ENCODE peak calls at places on chromosomes 11 and 22, in nine cellular contexts. T, W, U, L, J, E, Y, P and C are unnamed samples. For H3K27me3, the result is how much of the 10 kb centered on the place peaks cover.

GRCh38 chr11:34358666-34359547 is 1.1 kb upstream of the ABTB2 start:
- DNase-seq in T (peak), W (peak), U (peak), L (peak), J (peak), E (peak), Y (peak), P (no peak), C (peak)

GRCh38 chr11:46958777-46959176 is 22.2 kb downstream of the CSTPP1 start:
- DNase-seq in T (no peak), W (no peak), U (no peak), L (no peak), J (no peak), E (no peak), Y (no peak), P (no peak), C (no peak)

GRCh38 chr11:2295971-2296912 is 5.5 kb downstream of the C11orf21 start:
- DNase-seq in T (no peak), W (no peak), U (no peak), L (no peak), J (no peak), E (peak), Y (no peak), P (peak), C (peak)

GRCh38 chr11:86043765-86044534 is 24.9 kb downstream of the PICALM start:
- DNase-seq in T (no peak), W (no peak), U (no peak), L (no peak), J (no peak), E (no peak), Y (no peak), P (no peak), C (no peak)

GRCh38 chr11:115221461-115222069 is 282.6 kb downstream of the CADM1 start:
- DNase-seq in T (no peak), W (no peak), U (no peak), L (no peak), J (no peak), E (no peak), Y (no peak), P (no peak), C (no peak)

GRCh38 chr11:63813563-63814382 is 517 bp downstream of the SPINDOC start:
- DNase-seq in T (no peak), W (peak), U (peak), L (peak), J (peak), E (peak), Y (peak), P (no peak), C (peak)

GRCh38 chr11:34910817-34911216 is 5.4 kb downstream of the APIP start:
- DNase-seq in T (no peak), W (no peak), U (no peak), L (no peak), J (no peak), E (no peak), Y (no peak), P (no peak), C (no peak)

GRCh38 chr11:23201936-23202522 is 341.8 kb upstream of the CCDC179 start:
- DNase-seq in T (no peak), W (no peak), U (no peak), L (no peak), J (no peak), E (no peak), Y (no peak), P (no peak), C (no peak)

GRCh38 chr22:37782340-37783168 is 25.2 kb upstream of the GCAT start:
- DNase-seq in T (no peak), W (no peak), U (no peak), L (no peak), J (peak), E (no peak), Y (peak), P (no peak), C (no peak)

GRCh38 chr22:17924735-17925727 is 99.3 kb downstream of the MICAL3 start:
- DNase-seq in T (no peak), W (no peak), U (no peak), L (no peak), J (peak), E (no peak), Y (no peak), P (no peak), C (peak)

GRCh38 chr22:27788889-27789288 is 12.7 kb downstream of the MN1 start:
- DNase-seq in T (no peak), W (no peak), U (no peak), L (no peak), J (no peak), E (no peak), Y (no peak), P (no peak), C (no peak)

GRCh38 chr11:23755769-23756168 is 741.1 kb upstream of the LUZP2 start:
- DNase-seq in T (no peak), W (no peak), U (no peak), L (no peak), J (no peak), E (no peak), Y (peak), P (no peak), C (no peak)

GRCh38 chr11:69683764-69684333 is 8.7 kb upstream of the LTO1 start:
- DNase-seq in T (no peak), W (no peak), U (peak), L (no peak), J (peak), E (no peak), Y (no peak), P (no peak), C (no peak)

GRCh38 chr11:14444441-14445189 is 55.0 kb downstream of the COPB1 start:
- DNase-seq in T (no peak), W (no peak), U (no peak), L (no peak), J (no peak), E (no peak), Y (no peak), P (no peak), C (no peak)

GRCh38 chr22:50079689-50080465 is 5.3 kb downstream of the MLC1 start:
- DNase-seq in T (no peak), W (no peak), U (no peak), L (no peak), J (no peak), E (no peak), Y (no peak), P (no peak), C (no peak)

GRCh38 chr11:88414385-88414861 is 76.9 kb upstream of the CTSC start:
- DNase-seq in T (no peak), W (no peak), U (peak), L (peak), J (peak), E (no peak), Y (peak), P (no peak), C (no peak)

GRCh38 chr11:114128399-114128798 is 68.9 kb downstream of the ZBTB16 start:
- DNase-seq in T (no peak), W (no peak), U (no peak), L (no peak), J (no peak), E (no peak), Y (no peak), P (no peak), C (no peak)

GRCh38 chr22:38921126-38921525 is 36.3 kb upstream of the APOBEC3A start:
- DNase-seq in T (no peak), W (no peak), U (peak), L (peak), J (peak), E (no peak), Y (no peak), P (no peak), C (no peak)

GRCh38 chr11:36500315-36500721 is 9.8 kb downstream of the TRAF6 start:
- DNase-seq in T (peak), W (no peak), U (no peak), L (no peak), J (peak), E (no peak), Y (peak), P (no peak), C (no peak)

GRCh38 chr22:19672054-19672776 is 42.1 kb upstream of the SEPTIN5 start:
- DNase-seq in T (no peak), W (no peak), U (no peak), L (no peak), J (no peak), E (no peak), Y (no peak), P (no peak), C (no peak)

GRCh38 chr11:97454988-97455387 is 1065.2 kb downstream of the JRKL start:
- DNase-seq in T (no peak), W (no peak), U (no peak), L (no peak), J (peak), E (no peak), Y (no peak), P (no peak), C (no peak)

GRCh38 chr22:19568337-19569311 is 44.4 kb upstream of the CLDN5 start:
- DNase-seq in T (no peak), W (no peak), U (no peak), L (no peak), J (peak), E (no peak), Y (peak), P (no peak), C (no peak)

GRCh38 chr11:117457835-117458234 is 130.2 kb downstream of the CEP164 start:
- DNase-seq in T (no peak), W (peak), U (peak), L (no peak), J (no peak), E (no peak), Y (no peak), P (no peak), C (no peak)

GRCh38 chr22:30943368-30943767 is 25.2 kb downstream of the MORC2 start:
- DNase-seq in T (no peak), W (no peak), U (no peak), L (no peak), J (no peak), E (no peak), Y (no peak), P (no peak), C (no peak)

GRCh38 chr11:46248270-46249102 is 29.0 kb upstream of the CREB3L1 start:
- DNase-seq in T (no peak), W (no peak), U (no peak), L (no peak), J (peak), E (no peak), Y (peak), P (no peak), C (no peak)

GRCh38 chr11:48095779-48096470 is 115.6 kb downstream of the PTPRJ start:
- DNase-seq in T (no peak), W (no peak), U (no peak), L (no peak), J (no peak), E (no peak), Y (peak), P (no peak), C (peak)

GRCh38 chr11:96013459-96014213 is 89.7 kb upstream of the MTMR2 start:
- DNase-seq in T (no peak), W (peak), U (no peak), L (no peak), J (no peak), E (no peak), Y (no peak), P (no peak), C (no peak)

GRCh38 chr22:38572065-38572464 is 2.1 kb upstream of the DMC1 start:
- DNase-seq in T (no peak), W (peak), U (peak), L (no peak), J (peak), E (peak), Y (peak), P (no peak), C (no peak)

GRCh38 chr22:19816372-19817119 is 38.1 kb downstream of the GNB1L start:
- DNase-seq in T (no peak), W (peak), U (no peak), L (peak), J (no peak), E (no peak), Y (no peak), P (no peak), C (no peak)

GRCh38 chr22:37021710-37022482 is 2.4 kb downstream of the MPST start:
- DNase-seq in T (no peak), W (no peak), U (peak), L (no peak), J (peak), E (no peak), Y (peak), P (no peak), C (no peak)

GRCh38 chr11:72239296-72239848 is 4.6 kb downstream of the PHOX2A start:
- DNase-seq in T (no peak), W (no peak), U (no peak), L (peak), J (peak), E (peak), Y (peak), P (no peak), C (peak)

GRCh38 chr11:69539416-69540117 is 58.1 kb downstream of the LINC01488 start:
- DNase-seq in T (no peak), W (no peak), U (peak), L (peak), J (no peak), E (no peak), Y (no peak), P (no peak), C (no peak)

DNA sequence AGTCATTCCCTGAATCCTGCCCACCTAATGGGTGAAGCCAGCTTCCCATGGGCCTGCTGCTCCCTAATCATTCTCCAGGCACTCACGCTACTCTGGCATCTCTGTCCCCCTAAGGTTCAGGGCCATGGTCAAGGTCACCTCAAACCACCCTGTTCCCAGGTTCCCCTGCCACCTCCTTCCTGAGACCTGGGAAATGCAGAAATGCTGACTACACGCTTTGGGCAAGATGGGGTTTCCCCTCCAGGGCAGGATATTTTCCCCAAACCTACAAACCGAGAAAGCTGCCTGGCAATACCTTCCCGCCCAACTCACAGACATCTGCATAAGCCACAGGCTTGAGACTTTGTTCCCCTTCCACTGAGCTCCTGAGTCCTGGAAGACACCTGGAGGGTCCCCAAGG is 97.6 kb downstream of the FEZ1 start:
- DNase-seq in T (no peak), W (no peak), U (no peak), L (no peak), J (no peak), E (no peak), Y (no peak), P (peak), C (no peak)
- H3K27me3 ChIP-seq in T (under half), W (under half), U (under half), L (under half), J (half or more), E (under half), Y (under half), P (under half), C (under half)

GRCh38 chr22:23857606-23858483 is at the start of gene SLC2A11:
- DNase-seq in T (peak), W (peak), U (peak), L (peak), J (peak), E (peak), Y (peak), P (peak), C (peak)
- H3K27ac ChIP-seq in T (peak), W (peak), U (peak), L (peak), J (no peak), E (peak), Y (peak), P (peak), C (peak)

GRCh38 chr11:1279674-1280055 is 29.8 kb downstream of the TOLLIP start:
- DNase-seq in T (no peak), W (no peak), U (no peak), L (no peak), J (no peak), E (no peak), Y (no peak), P (no peak), C (no peak)

GRCh38 chr11:1276866-1277615 is 32.4 kb downstream of the TOLLIP start:
- DNase-seq in T (no peak), W (no peak), U (no peak), L (no peak), J (no peak), E (no peak), Y (no peak), P (no peak), C (peak)

GRCh38 chr11:1276061-1276790 is 33.2 kb downstream of the TOLLIP start:
- DNase-seq in T (peak), W (peak), U (no peak), L (no peak), J (no peak), E (peak), Y (no peak), P (no peak), C (no peak)

GRCh38 chr11:1278766-1279673 is 30.4 kb downstream of the TOLLIP start:
- DNase-seq in T (no peak), W (no peak), U (no peak), L (no peak), J (no peak), E (no peak), Y (no peak), P (no peak), C (no peak)

DNA sequence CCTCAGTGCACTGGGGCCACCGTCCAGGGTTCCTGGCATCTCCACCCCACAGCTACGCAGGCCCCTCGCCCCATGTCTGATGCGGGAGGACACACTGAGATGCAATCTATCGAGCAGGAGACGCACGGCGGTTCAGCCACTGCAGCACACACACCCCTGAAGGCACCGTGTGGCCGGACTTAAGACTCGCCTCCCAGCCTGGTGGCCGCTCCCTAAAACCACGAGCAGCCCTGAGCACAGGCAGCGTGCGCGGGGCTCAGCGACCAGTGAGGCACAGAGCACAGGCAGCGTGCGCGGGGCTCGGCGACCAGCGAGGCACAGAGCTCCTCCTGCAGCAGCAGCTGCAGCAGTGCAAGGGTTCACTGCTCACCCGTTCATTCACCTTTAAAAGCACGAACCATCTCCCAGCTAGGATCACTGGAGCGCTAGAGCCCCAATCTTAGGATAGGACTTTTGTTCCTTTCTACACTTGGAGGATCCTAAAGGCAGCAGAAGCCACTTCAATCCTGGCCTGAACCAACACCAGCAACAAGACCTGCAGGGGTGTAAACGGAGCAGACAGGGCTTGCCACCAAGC is 31.4 kb downstream of the TOLLIP start:
- DNase-seq in T (no peak), W (no peak), U (no peak), L (no peak), J (no peak), E (no peak), Y (no peak), P (no peak), C (no peak)
- H3K27me3 ChIP-seq in T (under half), W (under half), U (under half), L (under half), J (under half), E (under half), Y (under half), P (under half), C (under half)

DNA sequence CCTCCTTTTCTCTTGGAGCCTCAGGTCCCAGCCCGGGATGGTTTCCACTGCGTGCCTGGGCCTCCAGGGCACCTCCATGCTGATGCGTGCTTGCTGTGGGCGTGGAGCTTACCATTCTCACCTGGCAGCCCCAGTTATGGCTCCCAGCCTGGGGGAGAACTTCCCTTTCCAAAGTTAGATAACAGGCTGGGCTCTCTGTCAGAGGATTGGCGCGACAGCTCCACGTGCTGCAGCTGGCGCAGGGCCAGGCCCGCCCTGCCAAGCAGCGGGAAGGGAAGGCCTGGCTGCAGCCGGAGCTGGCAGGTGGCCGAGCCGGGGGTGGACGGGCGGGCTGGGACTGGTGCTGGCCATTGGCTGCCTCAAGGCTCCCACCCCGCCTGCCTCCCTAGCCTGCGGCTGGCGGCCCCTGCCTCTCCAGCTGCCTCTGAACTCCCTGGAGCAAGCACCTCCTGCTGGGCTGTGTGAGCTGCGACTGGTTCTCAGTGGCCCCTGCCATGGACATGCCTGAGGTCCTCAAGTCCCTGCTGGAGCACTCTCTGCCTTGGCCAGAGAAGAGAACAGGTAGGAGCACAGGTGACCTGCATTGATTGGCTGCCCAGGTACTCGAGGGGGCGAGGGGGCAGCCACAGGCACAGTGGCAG is 14.6 kb upstream of the TEF start:
- DNase-seq in T (peak), W (peak), U (peak), L (peak), J (peak), E (peak), Y (peak), P (peak), C (peak)
- H3K27ac ChIP-seq in T (peak), W (peak), U (peak), L (peak), J (no peak), E (peak), Y (no peak), P (peak), C (no peak)

DNA sequence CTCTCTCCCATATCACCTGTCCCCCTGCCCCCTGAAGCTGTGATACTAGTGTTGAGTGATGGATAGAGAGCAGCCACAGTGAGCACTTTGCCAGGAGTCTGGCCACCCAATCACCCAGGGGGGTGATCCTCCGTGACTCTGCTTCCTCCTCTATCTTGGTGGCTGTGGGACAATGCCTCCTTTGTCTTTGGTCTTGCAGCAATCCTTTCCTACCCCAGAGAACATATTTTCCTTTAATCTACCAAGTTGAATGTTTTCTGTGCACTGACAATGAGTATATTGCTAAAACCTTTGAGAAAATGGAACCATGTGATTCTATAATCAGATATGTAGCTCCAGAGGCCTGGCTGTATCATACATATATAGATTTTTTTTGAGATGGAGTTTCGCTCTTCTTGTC is 58.1 kb upstream of the HEPHL1 start:
- DNase-seq in T (no peak), W (no peak), U (no peak), L (no peak), J (no peak), E (no peak), Y (no peak), P (no peak), C (no peak)
- H3K27me3 ChIP-seq in T (under half), W (under half), U (under half), L (under half), J (under half), E (under half), Y (half or more), P (under half), C (under half)

DNA sequence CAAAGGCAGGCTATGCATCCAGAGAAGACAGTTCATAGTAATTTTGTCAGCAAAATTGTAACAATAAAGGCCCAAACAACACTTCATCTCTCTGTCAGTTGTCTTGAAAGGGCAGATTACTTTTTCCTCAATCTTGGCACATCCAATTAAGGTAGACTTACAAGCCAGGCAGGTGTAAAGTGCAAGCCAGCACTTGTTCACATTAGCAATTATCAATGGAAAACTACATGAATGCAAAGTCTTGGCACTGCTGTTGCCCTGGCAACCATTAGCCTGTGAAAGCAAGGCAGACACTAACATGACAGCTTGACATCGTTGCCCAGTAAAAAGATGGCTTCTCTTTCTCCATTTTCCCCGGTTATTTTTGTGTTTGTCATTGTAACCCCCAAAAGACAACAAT is 677.2 kb upstream of the TENM4 start:
- DNase-seq in T (no peak), W (no peak), U (peak), L (no peak), J (no peak), E (no peak), Y (no peak), P (no peak), C (no peak)
- H3K27ac ChIP-seq in T (no peak), W (no peak), U (no peak), L (no peak), J (no peak), E (no peak), Y (no peak), P (no peak), C (no peak)